ENCODE peak calls at places on chromosome 7, in ten cellular contexts. Q is brain microvascular endothelial cell, H is OCI-LY7, E is substantia nigra, Z is fibroblast of lung, G is body of pancreas, L is colonic mucosa, O is Peyer's patch, J is PC-3, A is left ventricle myocardium inferior. D is an unnamed sample.

GRCh38 chr7:104629393-104629792 is 301.0 kb downstream of the LHFPL3 start:
- DNase-seq in Q (no peak), H (no peak), E (no peak), Z (no peak), G (no peak), L (no peak), O (no peak), J (no peak), A (no peak), D (no peak)

GRCh38 chr7:44193011-44193802 is 4.0 kb upstream of the GCK start:
- DNase-seq in Q (no peak), H (peak; percentile 27), E (no peak), Z (no peak), G (no peak), L (no peak), O (no peak), J (no peak), A (no peak), D (no peak)

GRCh38 chr7:44617225-44617885 is 10.9 kb downstream of the OGDH start:
- DNase-seq in Q (no peak), H (no peak), E (no peak), Z (peak; percentile 55), G (no peak), L (no peak), O (no peak), J (peak; percentile 51), A (no peak), D (no peak)

GRCh38 chr7:46215987-46216567 is 295.0 kb upstream of the IGFBP3 start:
- DNase-seq in Q (no peak), H (no peak), E (no peak), Z (no peak), G (peak; percentile 89), L (no peak), O (no peak), J (no peak), A (peak; percentile 37), D (no peak)

GRCh38 chr7:24932815-24933214 is 47.2 kb downstream of the OSBPL3 start:
- DNase-seq in Q (no peak), H (peak; percentile 87), E (no peak), Z (no peak), G (no peak), L (no peak), O (no peak), J (no peak), A (no peak), D (no peak)

GRCh38 chr7:5595545-5596045 is 172.0 kb upstream of the TNRC18 start:
- DNase-seq in Q (no peak), H (no peak), E (no peak), Z (no peak), G (no peak), L (no peak), O (no peak), J (peak; percentile 49), A (no peak), D (no peak)

GRCh38 chr7:48175019-48175418 is 3.8 kb downstream of the ABCA13 start:
- DNase-seq in Q (no peak), H (no peak), E (no peak), Z (no peak), G (no peak), L (no peak), O (no peak), J (no peak), A (no peak), D (no peak)

GRCh38 chr7:2201686-2202360 is 30.9 kb downstream of the MAD1L1 start:
- DNase-seq in Q (no peak), H (no peak), E (no peak), Z (no peak), G (no peak), L (no peak), O (no peak), J (no peak), A (no peak), D (peak; percentile 54)

GRCh38 chr7:28052933-28053332 is 127.7 kb downstream of the JAZF1 start:
- DNase-seq in Q (no peak), H (no peak), E (no peak), Z (peak; percentile 76), G (no peak), L (no peak), O (no peak), J (no peak), A (no peak), D (no peak)

GRCh38 chr7:55587687-55588378 is 15.5 kb upstream of the VOPP1 start:
- DNase-seq in Q (no peak), H (no peak), E (no peak), Z (no peak), G (no peak), L (no peak), O (no peak), J (no peak), A (no peak), D (no peak)

GRCh38 chr7:12458520-12459131 is 55.0 kb upstream of the VWDE start:
- DNase-seq in Q (peak; percentile 57), H (peak; percentile 25), E (no peak), Z (peak; percentile 59), G (no peak), L (no peak), O (no peak), J (peak; percentile 77), A (no peak), D (no peak)

GRCh38 chr7:151761256-151761655 is 115.7 kb downstream of the PRKAG2 start:
- DNase-seq in Q (no peak), H (no peak), E (no peak), Z (no peak), G (no peak), L (peak; percentile 44), O (no peak), J (peak; percentile 52), A (no peak), D (no peak)

GRCh38 chr7:835021-835420 is 2.7 kb downstream of the SUN1 start:
- DNase-seq in Q (no peak), H (no peak), E (no peak), Z (no peak), G (no peak), L (no peak), O (no peak), J (no peak), A (no peak), D (no peak)
- H3K27ac ChIP-seq in Q (no peak overlapping the region), H (no peak overlapping the region), E (no peak overlapping the region), Z (no peak overlapping the region), G (no peak overlapping the region), L (peak overlapping the region; percentile 13), O (no peak overlapping the region), J (peak overlapping the region; percentile 86), A (peak overlapping the region; percentile 95), D (peak overlapping the region; percentile 91)

GRCh38 chr7:102024769-102025391 is 207.5 kb downstream of the CUX1 start:
- DNase-seq in Q (no peak), H (no peak), E (no peak), Z (no peak), G (no peak), L (peak; percentile 56), O (no peak), J (no peak), A (peak; percentile 44), D (no peak)

GRCh38 chr7:102029616-102030015 is 212.2 kb downstream of the CUX1 start:
- DNase-seq in Q (no peak), H (no peak), E (no peak), Z (no peak), G (no peak), L (no peak), O (no peak), J (no peak), A (no peak), D (no peak)

GRCh38 chr7:102024005-102024768 is 206.8 kb downstream of the CUX1 start:
- DNase-seq in Q (no peak), H (no peak), E (no peak), Z (no peak), G (no peak), L (no peak), O (no peak), J (no peak), A (no peak), D (no peak)

GRCh38 chr7:102030696-102031095 is 213.3 kb downstream of the CUX1 start:
- DNase-seq in Q (no peak), H (peak; percentile 91), E (no peak), Z (no peak), G (no peak), L (no peak), O (no peak), J (no peak), A (no peak), D (no peak)

GRCh38 chr7:102028206-102028826 is 210.9 kb downstream of the CUX1 start:
- DNase-seq in Q (no peak), H (peak; percentile 90), E (no peak), Z (no peak), G (no peak), L (no peak), O (no peak), J (no peak), A (no peak), D (no peak)
- H3K27ac ChIP-seq in Q (no peak overlapping the region), H (peak overlapping the region; percentile 84), E (no peak overlapping the region), Z (no peak overlapping the region), G (no peak overlapping the region), L (no peak overlapping the region), O (no peak overlapping the region), J (no peak overlapping the region), A (no peak overlapping the region), D (no peak overlapping the region)

DNA sequence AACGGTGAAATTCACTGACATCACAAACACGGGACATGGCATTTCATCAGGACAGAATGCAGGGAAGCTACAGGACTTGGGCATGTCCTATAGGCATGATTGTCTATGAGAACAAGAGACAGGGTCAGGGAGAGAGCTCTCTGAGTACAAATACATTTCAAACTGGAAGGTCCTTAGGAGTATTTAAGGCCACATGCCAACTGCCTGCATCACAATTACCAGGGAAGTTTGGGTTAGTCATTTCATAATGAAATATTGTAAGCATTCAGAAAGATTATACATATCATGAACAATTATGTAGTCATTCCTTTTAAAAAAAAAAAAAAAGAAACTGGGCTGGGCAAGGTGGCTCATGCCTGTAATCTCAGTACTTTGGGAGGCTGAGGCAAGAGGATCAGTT is 71.3 kb downstream of the CREB3L2 start:
- DNase-seq in Q (peak; percentile 92), H (no peak), E (no peak), Z (peak; percentile 88), G (no peak), L (no peak), O (no peak), J (peak; percentile 88), A (no peak), D (no peak)
- H3K27ac ChIP-seq in Q (peak overlapping the region; percentile 98), H (no peak overlapping the region), E (no peak overlapping the region), Z (peak overlapping the region; percentile 78), G (no peak overlapping the region), L (no peak overlapping the region), O (no peak overlapping the region), J (peak overlapping the region; percentile 84), A (no peak overlapping the region), D (peak overlapping the region; percentile 74)

DNA sequence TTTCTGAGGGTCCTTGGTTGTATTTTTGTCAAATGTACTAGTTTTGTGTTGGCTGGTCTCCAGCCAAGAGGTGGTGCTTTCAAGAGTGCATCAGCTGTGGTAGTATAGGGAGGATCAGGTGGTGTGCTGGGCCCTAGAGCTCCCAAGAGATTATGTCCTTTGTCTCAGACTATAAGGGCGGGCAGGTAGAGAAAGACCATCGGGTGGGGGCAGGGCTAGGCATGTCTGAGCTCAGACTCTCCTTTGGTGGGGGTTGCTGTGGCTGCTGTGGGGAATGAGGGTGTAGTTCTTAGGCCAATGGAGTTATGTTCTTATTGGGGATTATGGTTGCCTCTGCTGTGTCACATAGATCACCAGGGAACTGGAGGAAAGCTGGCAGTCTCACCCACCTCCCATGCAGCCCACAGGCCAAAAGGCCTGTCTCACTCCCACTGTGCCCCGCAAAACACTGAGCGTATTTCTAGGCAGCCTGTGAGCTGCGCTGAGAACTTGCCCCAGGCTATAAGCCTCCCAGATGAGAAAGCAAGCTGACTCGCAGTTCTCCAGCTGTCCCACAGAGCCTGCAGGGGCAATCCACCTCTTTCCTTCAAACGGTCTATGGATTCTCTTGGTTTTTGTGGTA is 1066.7 kb downstream of the GRM8 start:
- DNase-seq in Q (no peak), H (no peak), E (no peak), Z (no peak), G (no peak), L (no peak), O (no peak), J (no peak), A (no peak), D (no peak)
- H3K27ac ChIP-seq in Q (no peak overlapping the region), H (no peak overlapping the region), E (no peak overlapping the region), Z (no peak overlapping the region), G (no peak overlapping the region), L (no peak overlapping the region), O (no peak overlapping the region), J (no peak overlapping the region), A (no peak overlapping the region), D (no peak overlapping the region)